ENCODE peak calls at places on chromosomes 6 and 20, in eight cellular contexts. S, J, Z, Y, V, T, P and Q are unnamed samples.

GRCh38 chr20:22984008-22984407 is 51.1 kb upstream of the SSTR4 start:
- DNase-seq in Z (no peak), T (no peak), S (no peak), J (no peak), Y (no peak), P (no peak), V (no peak), Q (no peak)

GRCh38 chr20:31846793-31847138 is 1.4 kb upstream of the FOXS1 start:
- DNase-seq in T (no peak), V (no peak), Y (no peak), J (no peak), Z (no peak), S (no peak), P (no peak), Q (no peak)

GRCh38 chr20:14848806-14849205 is 511.4 kb upstream of the FLRT3 start:
- DNase-seq in S (no peak), Y (no peak), Z (no peak), V (no peak), T (no peak), J (no peak), P (no peak), Q (no peak)

GRCh38 chr20:62112368-62112767 is 9.9 kb upstream of the LSM14B start:
- DNase-seq in S (no peak), T (no peak), Z (no peak), J (no peak), V (no peak), P (no peak), Y (no peak), Q (no peak)

GRCh38 chr6:157456524-157456829 is 75.5 kb downstream of the ZDHHC14 start:
- DNase-seq in J (no peak), T (no peak), P (no peak), S (peak), Y (no peak), V (no peak), Z (no peak), Q (no peak)

GRCh38 chr6:17530321-17530835 is 69.7 kb upstream of the FAM8A1 start:
- DNase-seq in P (no peak), Y (no peak), S (no peak), J (no peak), Z (no peak), T (no peak), V (no peak), Q (no peak)

GRCh38 chr20:57498425-57499400 is 26.2 kb downstream of the CTCFL start:
- DNase-seq in P (no peak), Y (no peak), Z (no peak), T (no peak), V (no peak), S (peak), J (peak), Q (peak)

GRCh38 chr20:10565922-10566897 is 107.6 kb downstream of the JAG1 start:
- DNase-seq in Z (no peak), P (no peak), T (no peak), Y (no peak), V (no peak), J (no peak), S (no peak), Q (no peak)

GRCh38 chr6:42726485-42727083 is 4.2 kb upstream of the PRPH2 start:
- DNase-seq in J (peak), S (peak), P (no peak), Y (peak), V (peak), Z (peak), T (peak), Q (peak)

GRCh38 chr6:31597006-31597405 is 4.2 kb upstream of the NCR3 start:
- DNase-seq in S (peak), J (no peak), P (no peak), Z (no peak), V (no peak), T (no peak), Y (peak), Q (peak)

GRCh38 chr20:21529863-21530262 is 16.0 kb upstream of the NKX2-2 start:
- DNase-seq in J (no peak), S (no peak), T (no peak), V (no peak), Z (no peak), P (no peak), Y (no peak), Q (no peak)

GRCh38 chr20:4592316-4593148 is 129.2 kb upstream of the PRND start:
- DNase-seq in S (peak), T (peak), Z (peak), J (peak), Y (peak), V (no peak), P (peak), Q (peak)

GRCh38 chr6:71123051-71123450 is 165.6 kb upstream of the OGFRL1 start:
- DNase-seq in S (no peak), V (no peak), P (no peak), J (no peak), Y (peak), T (no peak), Z (no peak), Q (peak)

GRCh38 chr20:62032606-62033368 is 32.9 kb downstream of the TAF4 start:
- DNase-seq in J (no peak), P (no peak), S (no peak), Y (peak), T (peak), Z (no peak), V (no peak), Q (no peak)

GRCh38 chr20:41181567-41181966 is 44.2 kb downstream of the PLCG1 start:
- DNase-seq in S (no peak), J (no peak), Z (no peak), P (no peak), Y (no peak), V (no peak), T (peak), Q (no peak)

GRCh38 chr6:41894366-41895299 is 542 bp downstream of the USP49 start:
- DNase-seq in P (peak), Z (no peak), J (no peak), V (no peak), S (no peak), T (no peak), Y (peak), Q (peak)

GRCh38 chr6:155493694-155494143 is 38.1 kb upstream of the NOX3 start:
- DNase-seq in V (peak), S (no peak), J (no peak), T (no peak), Y (peak), P (no peak), Z (no peak), Q (peak)

GRCh38 chr6:1604991-1605821 is 4.5 kb upstream of the FOXC1 start:
- DNase-seq in V (no peak), P (no peak), J (no peak), S (no peak), Z (no peak), T (peak), Y (no peak), Q (no peak)

GRCh38 chr6:21190701-21191588 is 402.6 kb upstream of the SOX4 start:
- DNase-seq in Z (no peak), V (no peak), P (no peak), J (no peak), S (peak), T (no peak), Y (no peak), Q (peak)

GRCh38 chr6:43669050-43669921 is 18.3 kb downstream of the MRPS18A start:
- DNase-seq in Z (no peak), S (no peak), V (peak), Y (peak), J (no peak), P (no peak), T (peak), Q (peak)

GRCh38 chr6:129749749-129750120 is 39.8 kb upstream of the ARHGAP18 start:
- DNase-seq in T (no peak), V (no peak), Z (no peak), J (no peak), P (no peak), Y (peak), S (peak), Q (peak)

GRCh38 chr20:36318166-36318565 is 12.0 kb downstream of the DLGAP4 start:
- DNase-seq in T (peak), P (no peak), J (no peak), S (no peak), Y (no peak), V (no peak), Z (no peak), Q (no peak)

GRCh38 chr20:1810926-1811620 is 84.1 kb upstream of the SIRPA start:
- DNase-seq in Z (no peak), V (peak), T (no peak), Y (peak), J (no peak), S (peak), P (peak), Q (peak)

GRCh38 chr6:11956781-11957180 is 55.3 kb upstream of the HIVEP1 start:
- DNase-seq in P (no peak), T (no peak), S (no peak), Y (no peak), J (no peak), Z (no peak), V (no peak), Q (no peak)

GRCh38 chr6:146968041-146968760 is 236.0 kb upstream of the STXBP5 start:
- DNase-seq in S (no peak), Y (peak), V (no peak), J (no peak), T (no peak), P (no peak), Z (no peak), Q (peak)

GRCh38 chr6:148557796-148558457 is 188.9 kb upstream of the UST start:
- DNase-seq in T (no peak), V (no peak), Y (peak), P (no peak), S (peak), J (peak), Z (no peak), Q (peak)

GRCh38 chr6:14451594-14452374 is 334.2 kb downstream of the CD83 start:
- DNase-seq in Z (no peak), J (no peak), V (no peak), Y (no peak), P (no peak), T (no peak), S (no peak), Q (no peak)

GRCh38 chr20:48292806-48293205 is 507.5 kb upstream of the SULF2 start:
- DNase-seq in V (no peak), P (no peak), Y (no peak), Z (no peak), T (no peak), S (no peak), J (no peak), Q (no peak)

GRCh38 chr6:56840467-56841371 is 114.2 kb upstream of the BEND6 start:
- DNase-seq in S (no peak), V (no peak), Y (peak), P (no peak), Z (no peak), J (no peak), T (no peak), Q (peak)

GRCh38 chr20:61558726-61559125 is 306.7 kb downstream of the CDH4 start:
- DNase-seq in S (no peak), T (no peak), Z (no peak), V (no peak), P (no peak), Y (peak), J (no peak), Q (no peak)

GRCh38 chr20:11144114-11144513 is 470.3 kb upstream of the JAG1 start:
- DNase-seq in P (no peak), S (no peak), V (no peak), Y (peak), T (no peak), Z (no peak), J (no peak), Q (peak)

GRCh38 chr6:154341876-154342275 is 14.7 kb downstream of the IPCEF1 start:
- DNase-seq in P (no peak), Y (no peak), T (no peak), S (no peak), Z (no peak), J (no peak), V (no peak), Q (no peak)

GRCh38 chr6:2266031-2266430 is 20.6 kb upstream of the GMDS start:
- DNase-seq in T (no peak), P (no peak), J (no peak), S (no peak), Y (no peak), Z (no peak), V (no peak), Q (no peak)

GRCh38 chr6:138086573-138087196 is 20.5 kb downstream of the PERP start:
- DNase-seq in P (no peak), T (no peak), Z (no peak), J (no peak), S (no peak), Y (no peak), V (no peak), Q (peak)

GRCh38 chr6:85866758-85867401 is 224.2 kb upstream of the SYNCRIP start:
- DNase-seq in Z (no peak), V (no peak), P (no peak), S (no peak), J (no peak), Y (no peak), T (no peak), Q (no peak)

GRCh38 chr20:38135641-38136420 is 29.2 kb downstream of the TGM2 start:
- DNase-seq in P (no peak), J (no peak), T (peak), S (no peak), V (no peak), Y (no peak), Z (no peak), Q (peak)

GRCh38 chr6:133083248-133083967 is 157.7 kb upstream of the EYA4 start:
- DNase-seq in J (no peak), S (no peak), Z (no peak), T (no peak), P (no peak), Y (no peak), V (no peak), Q (no peak)

GRCh38 chr6:82246802-82247633 is 526 bp downstream of the IBTK start:
- DNase-seq in Y (peak), Z (no peak), J (no peak), P (peak), S (peak), T (peak), V (peak), Q (peak)

GRCh38 chr20:33415948-33416347 is 14.6 kb upstream of the CDK5RAP1 start:
- DNase-seq in Y (peak), V (peak), J (no peak), Z (no peak), T (peak), P (no peak), S (peak), Q (peak)